ENCODE peak calls at places on chromosome 2, in five cellular contexts. A is right cardiac atrium; V is CD8-positive, alpha-beta T cell; G is CD4-positive, CD25-positive, alpha-beta regulatory T cell; R is activated CD8-positive, alpha-beta T cell treated with anti-CD3 and anti-CD28 coated beads for 36 hours. J is an unnamed sample.

GRCh38 chr2:168357799-168358504 is 98.1 kb upstream of the CERS6 start:
- ATAC-seq in A (no peak), V (no peak), G (no peak), R (no peak), J (no peak)

GRCh38 chr2:100126897-100127401 is 15.4 kb downstream of the AFF3 start:
- ATAC-seq in A (no peak), V (no peak), G (no peak), R (no peak), J (no peak)

GRCh38 chr2:237244976-237245646 is 159.4 kb downstream of the COPS8 start:
- ATAC-seq in A (peak), V (no peak), G (no peak), R (no peak), J (no peak)

GRCh38 chr2:131413148-131413747 is 49.3 kb upstream of the RAB6D start:
- ATAC-seq in A (peak), V (no peak), G (peak), R (peak), J (no peak)

GRCh38 chr2:171347158-171347557 is 86.6 kb downstream of the METTL8 start:
- ATAC-seq in A (peak), V (no peak), G (no peak), R (peak), J (peak)

GRCh38 chr2:72949045-72949444 is 31.7 kb downstream of the EMX1 start:
- ATAC-seq in A (no peak), V (no peak), G (no peak), R (no peak), J (no peak)

GRCh38 chr2:127193948-127194267 is 26.2 kb downstream of the CYP27C1 start:
- ATAC-seq in A (peak), V (no peak), G (no peak), R (no peak), J (no peak)

GRCh38 chr2:47751856-47752414 is 31.0 kb upstream of the MSH6 start:
- ATAC-seq in A (no peak), V (no peak), G (peak), R (peak), J (peak)

GRCh38 chr2:30346475-30347169 is 100.4 kb upstream of the LCLAT1 start:
- ATAC-seq in A (peak), V (no peak), G (no peak), R (no peak), J (no peak)

GRCh38 chr2:167861574-167862193 is 385.7 kb downstream of the STK39 start:
- ATAC-seq in A (no peak), V (no peak), G (no peak), R (no peak), J (no peak)

GRCh38 chr2:133633309-133633708 is 65.0 kb upstream of the NCKAP5 start:
- ATAC-seq in A (no peak), V (no peak), G (no peak), R (no peak), J (no peak)

GRCh38 chr2:137940191-137940590 is 24.1 kb upstream of the HNMT start:
- ATAC-seq in A (no peak), V (no peak), G (no peak), R (no peak), J (no peak)

GRCh38 chr2:178928077-178928476 is 120.9 kb upstream of the TTN start:
- ATAC-seq in A (no peak), V (no peak), G (no peak), R (no peak), J (peak)

GRCh38 chr2:127570282-127571250 is 35.1 kb downstream of the MYO7B start:
- ATAC-seq in A (peak), V (no peak), G (no peak), R (no peak), J (no peak)

GRCh38 chr2:241939541-241939940 is 70.0 kb downstream of the RTP5 start:
- ATAC-seq in A (no peak), V (no peak), G (no peak), R (no peak), J (no peak)

GRCh38 chr2:237693281-237694039 is 66.1 kb downstream of the LRRFIP1 start:
- ATAC-seq in A (no peak), V (no peak), G (no peak), R (peak), J (no peak)

GRCh38 chr2:227325824-227326195 is 759 bp downstream of the MFF start:
- ATAC-seq in A (peak), V (no peak), G (no peak), R (no peak), J (no peak)

GRCh38 chr2:230408244-230408842 is 7.7 kb upstream of the SP100 start:
- ATAC-seq in A (peak), V (no peak), G (no peak), R (no peak), J (no peak)

GRCh38 chr2:182591774-182592173 is 124.3 kb upstream of the DNAJC10 start:
- ATAC-seq in A (no peak), V (no peak), G (no peak), R (no peak), J (no peak)

GRCh38 chr2:67214585-67215184 is 182.4 kb upstream of the ETAA1 start:
- ATAC-seq in A (no peak), V (no peak), G (no peak), R (no peak), J (peak)

GRCh38 chr2:229633546-229633945 is 80.8 kb downstream of the DNER start:
- ATAC-seq in A (no peak), V (no peak), G (no peak), R (no peak), J (peak)

GRCh38 chr2:69428981-69429380 is 8.3 kb downstream of the NFU1 start:
- ATAC-seq in A (no peak), V (no peak), G (no peak), R (no peak), J (no peak)

GRCh38 chr2:241334813-241335212 is 19.1 kb downstream of the SEPTIN2 start:
- ATAC-seq in A (no peak), V (no peak), G (no peak), R (no peak), J (no peak)

GRCh38 chr2:8563814-8564474 is 117.9 kb upstream of the ID2 start:
- ATAC-seq in A (no peak), V (no peak), G (no peak), R (no peak), J (no peak)

GRCh38 chr2:215918901-215919585 is 94.3 kb downstream of the MREG start:
- ATAC-seq in A (no peak), V (no peak), G (no peak), R (no peak), J (no peak)

J was measured in stimulated activated memory B cell treated with anti-CD40 and anti-IgM and Interleukin-4, amounts not matched to agents 10 μg/mL and 1 μg/mL and 100 μg/mL, for 72 hours.